ENCODE peak calls at places on chromosomes 4 and X, in four cellular contexts. T is pancreas, U is cardiac fibroblast, Y is frontal cortex. Q is an unnamed sample.

GRCh38 chr4:121370729-121371325 is 10.0 kb downstream of the QRFPR start:
- DNase-seq in T (no peak), U (peak), Y (no peak), Q (peak)

GRCh38 chr4:89836031-89836777 is 757 bp downstream of the SNCA start:
- DNase-seq in T (no peak), U (no peak), Y (peak), Q (no peak)

GRCh38 chr4:104490770-104491395 is 3.8 kb downstream of the CXXC4 start:
- DNase-seq in T (peak), U (peak), Y (peak), Q (peak)

GRCh38 chr4:8585721-8586161 is 5.5 kb downstream of the GPR78 start:
- DNase-seq in T (no peak), U (no peak), Y (no peak), Q (no peak)

GRCh38 chr4:41881931-41882621 is 53.2 kb upstream of the TMEM33 start:
- DNase-seq in T (no peak), U (no peak), Y (no peak), Q (no peak)

GRCh38 chr4:92305148-92305877 is 1.5 kb downstream of the GRID2 start:
- DNase-seq in T (peak), U (peak), Y (peak), Q (peak)

GRCh38 chr4:41257901-41258300 is 1.2 kb downstream of the UCHL1 start:
- DNase-seq in T (no peak), U (no peak), Y (no peak), Q (no peak)

GRCh38 chr4:7217453-7218310 is 25.3 kb downstream of the SORCS2 start:
- DNase-seq in T (no peak), U (peak), Y (no peak), Q (no peak)

GRCh38 chr4:89486042-89486441 is 178.4 kb upstream of the GPRIN3 start:
- DNase-seq in T (no peak), U (peak), Y (no peak), Q (peak)

GRCh38 chr4:931960-932712 is at the start of the genes GAK and TMEM175:
- DNase-seq in T (peak), U (peak), Y (peak), Q (peak)

GRCh38 chr4:172095161-172095560 is 282.0 kb downstream of the GALNTL6 start:
- DNase-seq in T (no peak), U (no peak), Y (no peak), Q (no peak)

GRCh38 chrX:91434351-91435168 is at the start of gene PABPC5:
- DNase-seq in T (peak), U (peak), Y (peak), Q (peak)

GRCh38 chrX:133660356-133660755 is 245.1 kb upstream of the GPC4 start:
- DNase-seq in T (no peak), U (peak), Y (no peak), Q (peak)

GRCh38 chr4:39037491-39037825 is 5.2 kb upstream of the TMEM156 start:
- DNase-seq in T (no peak), U (peak), Y (no peak), Q (peak)

GRCh38 chr4:88600129-88600849 is 8.0 kb downstream of the HERC3 start:
- DNase-seq in T (no peak), U (peak), Y (no peak), Q (peak)

GRCh38 chrX:153494541-153495361 is at the start of gene BGN:
- DNase-seq in T (no peak), U (peak), Y (peak), Q (peak)

GRCh38 chr4:66704243-66704642 is 841.1 kb downstream of the CENPC start:
- DNase-seq in T (no peak), U (no peak), Y (no peak), Q (no peak)

GRCh38 chrX:133444952-133445831 is 29.9 kb upstream of the GPC4 start:
- DNase-seq in T (peak), U (no peak), Y (no peak), Q (peak)

GRCh38 chrX:258291-259040 is 22.7 kb upstream of the PLCXD1 start:
- DNase-seq in T (no peak), U (no peak), Y (no peak), Q (no peak)

GRCh38 chr4:40826821-40827220 is 77.1 kb downstream of the NSUN7 start:
- DNase-seq in T (no peak), U (no peak), Y (no peak), Q (no peak)

GRCh38 chr4:101224358-101225218 is 122.7 kb downstream of the PPP3CA start:
- DNase-seq in T (no peak), U (no peak), Y (no peak), Q (no peak)

GRCh38 chrX:73214366-73215094 is at the start of gene NAP1L2:
- DNase-seq in T (peak), U (peak), Y (peak), Q (peak)

GRCh38 chr4:73541251-73541650 is 59.7 kb downstream of the AFM start:
- DNase-seq in T (no peak), U (no peak), Y (no peak), Q (no peak)

GRCh38 chr4:15652191-15652590 is 3.0 kb downstream of the FBXL5 start:
- DNase-seq in T (no peak), U (no peak), Y (no peak), Q (no peak)

GRCh38 chr4:3709061-3709845 is 56.9 kb upstream of the ADRA2C start:
- DNase-seq in T (no peak), U (no peak), Y (no peak), Q (no peak)

GRCh38 chr4:39303871-39304270 is 62.3 kb downstream of the RFC1 start:
- DNase-seq in T (no peak), U (no peak), Y (no peak), Q (no peak)

GRCh38 chr4:77023920-77024319 is 51.9 kb downstream of the CCNI start:
- DNase-seq in T (no peak), U (no peak), Y (no peak), Q (no peak)

GRCh38 chr4:72987741-72988729 is 81.5 kb downstream of the COX18 start:
- DNase-seq in T (no peak), U (peak), Y (no peak), Q (peak)

Q was measured in astrocyte of the spinal cord.